ENCODE peak calls at places on chromosome 13, in ten cellular contexts. L is colonic mucosa; G is pancreas; F is mesenchymal stem cell; Y is neural progenitor cell; I is hepatocyte; J is fibroblast of lung; Z is naive thymus-derived CD4-positive, alpha-beta T cell; N is thoracic aorta; B is CD8-positive, alpha-beta memory T cell. D is an unnamed sample. For H3K4me1, the result is how much of the 10 kb centered on the place peaks cover.

GRCh38 chr13:25118371-25118770 is 22.4 kb downstream of the PABPC3 start:
- DNase-seq in I (no peak), Y (no peak), N (no peak), Z (no peak), F (no peak), G (no peak), B (no peak), L (no peak), J (no peak), D (no peak)

GRCh38 chr13:39776439-39776838 is 121.0 kb downstream of the COG6 start:
- DNase-seq in I (no peak), N (no peak), G (no peak), F (peak), Z (no peak), B (no peak), Y (no peak), L (no peak), J (peak), D (no peak)

GRCh38 chr13:60448907-60449510 is 52.0 kb downstream of the TDRD3 start:
- DNase-seq in G (no peak), F (peak), Z (no peak), Y (peak), N (no peak), I (peak), J (peak), L (peak), B (no peak), D (no peak)

GRCh38 chr13:23909606-23910005 is 12.3 kb upstream of the C1QTNF9B start:
- DNase-seq in N (no peak), L (no peak), J (no peak), Y (no peak), B (no peak), F (no peak), G (no peak), I (no peak), Z (no peak), D (no peak)

GRCh38 chr13:113544896-113545295 is 39.7 kb upstream of the TFDP1 start:
- DNase-seq in L (no peak), J (no peak), N (no peak), G (no peak), F (no peak), Y (no peak), Z (no peak), B (peak), I (no peak), D (no peak)

GRCh38 chr13:24651718-24652345 is 28.4 kb upstream of the ATP12A start:
- DNase-seq in F (no peak), Y (no peak), J (no peak), N (no peak), L (peak), Z (no peak), G (no peak), I (peak), B (no peak), D (no peak)

GRCh38 chr13:80753951-80754350 is 413.0 kb upstream of the SPRY2 start:
- DNase-seq in Z (no peak), B (no peak), N (no peak), L (no peak), Y (no peak), J (peak), I (peak), F (peak), G (no peak), D (no peak)

GRCh38 chr13:96650301-96650886 is 343.9 kb downstream of the OXGR1 start:
- DNase-seq in N (no peak), Z (no peak), I (peak), G (no peak), B (no peak), Y (no peak), L (no peak), F (peak), J (peak), D (no peak)

GRCh38 chr13:35157143-35157755 is 215.2 kb downstream of the NBEA start:
- DNase-seq in Y (peak), Z (no peak), F (peak), G (no peak), I (peak), N (no peak), J (peak), B (no peak), L (peak), D (no peak)

GRCh38 chr13:30338331-30338851 is 31.0 kb upstream of the KATNAL1 start:
- DNase-seq in F (no peak), G (no peak), B (no peak), L (no peak), Y (no peak), J (peak), N (no peak), Z (no peak), I (no peak), D (no peak)

GRCh38 chr13:94586371-94586770 is 9.6 kb downstream of the TGDS start:
- DNase-seq in L (no peak), Y (no peak), N (no peak), I (no peak), B (no peak), G (no peak), Z (no peak), J (no peak), F (no peak), D (no peak)

GRCh38 chr13:100636441-100636840 is 38.2 kb downstream of the TMTC4 start:
- DNase-seq in Z (no peak), F (no peak), L (no peak), G (no peak), N (no peak), J (no peak), B (no peak), Y (no peak), I (no peak), D (no peak)

GRCh38 chr13:44079413-44080205 is 199.9 kb downstream of the LACC1 start:
- DNase-seq in Z (no peak), F (no peak), I (no peak), Y (peak), J (no peak), L (no peak), B (no peak), G (no peak), N (no peak), D (no peak)

GRCh38 chr13:27359203-27359821 is 65.1 kb upstream of the GTF3A start:
- DNase-seq in L (peak), Y (peak), B (peak), F (peak), I (peak), J (peak), N (no peak), Z (peak), G (peak), D (peak)

GRCh38 chr13:62014299-62014698 is 598.6 kb upstream of the PCDH20 start:
- DNase-seq in F (peak), N (no peak), G (no peak), Y (no peak), I (peak), Z (no peak), B (no peak), L (no peak), J (peak), D (no peak)

GRCh38 chr13:72255908-72256307 is 388.9 kb upstream of the DACH1 start:
- DNase-seq in B (no peak), F (peak), Y (peak), J (peak), I (peak), L (peak), Z (no peak), G (peak), N (no peak), D (no peak)

GRCh38 chr13:35484384-35484783 is 7.9 kb upstream of the MAB21L1 start:
- DNase-seq in L (no peak), N (no peak), Z (no peak), B (no peak), F (no peak), G (no peak), Y (no peak), I (no peak), J (no peak), D (no peak)

GRCh38 chr13:83065136-83065535 is 817.1 kb downstream of the SLITRK1 start:
- DNase-seq in F (peak), J (peak), Z (no peak), I (peak), L (no peak), G (no peak), Y (no peak), N (peak), B (no peak), D (no peak)

GRCh38 chr13:72782717-72783116 is 784 bp downstream of the PIBF1 start:
- DNase-seq in F (peak), Z (peak), B (no peak), J (peak), L (no peak), N (no peak), I (no peak), Y (peak), G (no peak), D (no peak)

GRCh38 chr13:71695662-71696061 is 171.3 kb downstream of the DACH1 start:
- DNase-seq in F (no peak), L (no peak), B (no peak), J (no peak), Z (no peak), Y (no peak), G (no peak), N (no peak), I (no peak), D (no peak)

GRCh38 chr13:103236213-103236612 is 170.0 kb upstream of the SLC10A2 start:
- DNase-seq in Y (no peak), G (no peak), N (no peak), Z (no peak), J (peak), I (no peak), B (no peak), L (no peak), F (no peak), D (no peak)

GRCh38 chr13:114166381-114167131 is 12.5 kb upstream of the CFAP97D2 start:
- DNase-seq in N (no peak), Y (no peak), J (no peak), I (no peak), B (no peak), G (no peak), Z (no peak), F (no peak), L (no peak), D (no peak)

GRCh38 chr13:75181906-75182305 is 300.1 kb downstream of the TBC1D4 start:
- DNase-seq in F (peak), B (no peak), G (no peak), J (peak), L (no peak), Z (no peak), I (no peak), N (no peak), Y (no peak), D (no peak)

GRCh38 chr13:94110011-94110410 is 369.5 kb downstream of the DCT start:
- DNase-seq in L (no peak), G (no peak), J (no peak), I (no peak), B (no peak), Y (no peak), N (no peak), Z (no peak), F (no peak), D (no peak)

GRCh38 chr13:23531446-23531845 is 38.8 kb upstream of the TNFRSF19 start:
- DNase-seq in B (no peak), J (no peak), G (no peak), L (no peak), Z (no peak), I (no peak), F (no peak), Y (no peak), N (no peak), D (no peak)

GRCh38 chr13:69751259-69751658 is 356.4 kb upstream of the ATXN8OS start:
- DNase-seq in L (no peak), B (no peak), N (no peak), G (no peak), J (no peak), Y (no peak), I (no peak), Z (no peak), F (no peak), D (no peak)

GRCh38 chr13:113849981-113850721 is 13.7 kb downstream of the GAS6 start:
- DNase-seq in B (no peak), Y (no peak), Z (no peak), L (peak), F (no peak), G (no peak), J (no peak), N (no peak), I (no peak), D (no peak)

GRCh38 chr13:74203576-74203975 is 69.4 kb upstream of the KLF12 start:
- DNase-seq in Z (no peak), N (no peak), L (no peak), Y (no peak), G (no peak), B (no peak), I (no peak), J (peak), F (no peak), D (no peak)

GRCh38 chr13:42685762-42686560 is 95.4 kb upstream of the FAM216B start:
- DNase-seq in I (peak), Z (no peak), J (no peak), N (no peak), L (no peak), F (no peak), Y (no peak), G (no peak), B (no peak), D (no peak)

GRCh38 chr13:112727581-112727980 is 37.7 kb downstream of the ATP11A start:
- DNase-seq in L (no peak), Y (no peak), J (no peak), I (no peak), N (no peak), Z (no peak), G (no peak), F (no peak), B (no peak), D (no peak)

GRCh38 chr13:110259651-110260050 is 47.3 kb downstream of the COL4A1 start:
- DNase-seq in F (no peak), J (no peak), G (no peak), I (no peak), L (no peak), N (no peak), B (no peak), Z (no peak), Y (no peak), D (no peak)
- H3K4me1 ChIP-seq in F (under half), J (under half), G (under half), I (under half), L (under half), N (half or more), B (under half), Z (under half), Y (under half), D (under half)

DNA sequence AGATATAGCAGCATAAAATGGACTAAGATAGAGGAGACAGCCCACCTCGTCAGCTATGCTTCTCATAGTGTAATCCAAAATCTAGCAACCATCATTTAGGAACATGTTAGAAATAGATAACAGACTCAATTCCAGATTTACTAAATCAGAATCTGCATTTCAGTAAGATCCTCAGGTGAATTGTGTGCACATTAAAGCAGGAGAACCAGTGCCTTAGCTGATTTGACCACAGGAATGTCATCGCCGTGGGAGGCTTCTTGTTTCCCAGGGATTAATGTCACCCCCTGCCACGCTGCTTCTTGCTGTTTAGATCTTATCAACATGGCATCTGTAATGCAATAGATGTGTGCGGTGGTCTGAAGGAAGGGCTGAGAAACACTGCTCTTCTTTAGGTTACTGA is 84.0 kb downstream of the GPC5 start:
- DNase-seq in Z (no peak), B (no peak), Y (peak), N (no peak), G (no peak), J (no peak), F (peak), L (no peak), I (no peak), D (no peak)
- H3K4me1 ChIP-seq in Z (under half), B (under half), Y (under half), N (under half), G (under half), J (under half), F (under half), L (under half), I (under half), D (under half)

GRCh38 chr13:99360696-99361095 is 53.5 kb upstream of the GPR183 start:
- DNase-seq in Y (no peak), Z (no peak), B (no peak), J (no peak), G (no peak), I (no peak), F (no peak), N (no peak), L (no peak), D (no peak)
- H3K4me1 ChIP-seq in Y (under half), Z (half or more), B (half or more), J (under half), G (under half), I (under half), F (under half), N (under half), L (under half), D (half or more)

GRCh38 chr13:49539313-49539712 is 43.6 kb downstream of the PHF11 start:
- DNase-seq in J (no peak), Z (no peak), B (no peak), N (no peak), Y (no peak), G (no peak), I (no peak), L (no peak), F (peak), D (no peak)
- H3K4me1 ChIP-seq in J (under half), Z (under half), B (under half), N (under half), Y (under half), G (under half), I (under half), L (under half), F (under half), D (under half)

D was measured in CD8-positive, alpha-beta T cell.